ENCODE peak calls at places on chromosomes 7 and 10, in seven cellular contexts. F is GM12891; G is activated CD4-positive, alpha-beta T cell treated with anti-CD3 and anti-CD28 coated beads, Interleukin-2, amount 50 U/mL, for 1 hour; C is T1000; Y is stimulated activated naive CD8-positive, alpha-beta T cell treated with anti-CD3 and anti-CD28 coated beads, Interleukin-15, Interleukin-2, amounts not matched to agents 100 U/mL and 50 U/mL, for 24 hours; W is Calu3; R is activated effector memory CD4-positive, alpha-beta T cell treated with anti-CD3 and anti-CD28 coated beads, Interleukin-2, amount 50 U/mL, for 16 hours. P is an unnamed sample.

GRCh38 chr7:108225531-108226181 is 95.5 kb upstream of the LAMB4 start:
- DNase-seq in F (no peak), G (no peak), C (no peak), Y (no peak), W (no peak), R (no peak), P (no peak)

GRCh38 chr7:145106001-145106400 is 270.1 kb upstream of the TPK1 start:
- DNase-seq in F (no peak), G (no peak), C (peak), Y (no peak), W (no peak), R (no peak), P (peak)

GRCh38 chr10:120336910-120337540 is 120.0 kb upstream of the PLPP4 start:
- DNase-seq in F (peak), G (peak), C (no peak), Y (peak), W (peak), R (peak), P (peak)

GRCh38 chr10:33129987-33130386 is 172.0 kb upstream of the ITGB1 start:
- DNase-seq in F (no peak), G (no peak), C (no peak), Y (no peak), W (peak), R (no peak), P (no peak)

GRCh38 chr7:42414028-42414427 is 177.0 kb upstream of the GLI3 start:
- DNase-seq in F (no peak), G (no peak), C (no peak), Y (no peak), W (no peak), R (no peak), P (no peak)

GRCh38 chr10:184911-185310 is 49.7 kb downstream of the ZMYND11 start:
- DNase-seq in F (no peak), G (no peak), C (no peak), Y (no peak), W (no peak), R (no peak), P (no peak)

GRCh38 chr10:7192831-7193348 is 217.9 kb downstream of the SFMBT2 start:
- DNase-seq in F (no peak), G (peak), C (no peak), Y (peak), W (no peak), R (peak), P (no peak)

GRCh38 chr7:73991522-73992103 is 36.4 kb upstream of the ELN start:
- DNase-seq in F (no peak), G (no peak), C (no peak), Y (no peak), W (no peak), R (no peak), P (no peak)

GRCh38 chr10:22657566-22658190 is 56.7 kb downstream of the PIP4K2A start:
- DNase-seq in F (no peak), G (no peak), C (no peak), Y (no peak), W (no peak), R (no peak), P (no peak)

GRCh38 chr10:11655839-11656238 is 44.4 kb upstream of the USP6NL start:
- DNase-seq in F (no peak), G (no peak), C (no peak), Y (no peak), W (no peak), R (no peak), P (no peak)

GRCh38 chr10:105253843-105254242 is 612.8 kb downstream of the SORCS3 start:
- DNase-seq in F (no peak), G (no peak), C (no peak), Y (no peak), W (no peak), R (no peak), P (no peak)

GRCh38 chr7:36521911-36522310 is 132.2 kb downstream of the ANLN start:
- DNase-seq in F (no peak), G (no peak), C (no peak), Y (no peak), W (no peak), R (no peak), P (no peak)

GRCh38 chr10:1404236-1404952 is 332.9 kb downstream of the ADARB2 start:
- DNase-seq in F (no peak), G (no peak), C (no peak), Y (no peak), W (no peak), R (no peak), P (no peak)

P was measured in testis.